ENCODE peak calls at places on chromosomes 13 and 19, in eight cellular contexts. K is body of pancreas, R is cardiac muscle cell, F is PC-9, L is tibial artery, U is tibial nerve, C is AG04450, Y is heart right ventricle. T is an unnamed sample.

GRCh38 chr13:33855371-33855895 is 37.5 kb downstream of the RFC3 start:
- DNase-seq in Y (no peak), U (no peak), L (no peak), K (no peak), R (no peak), C (no peak), F (no peak), T (no peak)

GRCh38 chr19:21166436-21166835 is 24.6 kb downstream of the ZNF431 start:
- DNase-seq in R (no peak), L (no peak), K (no peak), Y (no peak), U (no peak), F (no peak), C (no peak), T (no peak)

GRCh38 chr13:36870050-36870692 is 49.9 kb downstream of the SMAD9 start:
- DNase-seq in R (no peak), C (no peak), K (no peak), L (no peak), U (no peak), Y (no peak), F (no peak), T (no peak)

GRCh38 chr13:105087941-105088340 is 1447.5 kb downstream of the EFNB2 start:
- DNase-seq in K (no peak), R (peak; percentile 52), C (no peak), Y (no peak), U (no peak), L (no peak), F (no peak), T (no peak)

GRCh38 chr19:6018786-6019185 is 40.8 kb upstream of the RANBP3 start:
- DNase-seq in R (peak; percentile 39), F (no peak), Y (no peak), U (no peak), L (no peak), C (no peak), K (no peak), T (peak; percentile 37)

GRCh38 chr13:21006141-21007005 is 55.0 kb downstream of the LATS2 start:
- DNase-seq in R (no peak), Y (no peak), C (no peak), L (peak; percentile 15), K (no peak), U (no peak), F (no peak), T (peak; percentile 15)

GRCh38 chr19:1853295-1854031 is 5.2 kb upstream of the REXO1 start:
- DNase-seq in R (peak; percentile 76), C (no peak), Y (peak; percentile 83), L (peak; percentile 70), F (peak; percentile 75), K (peak; percentile 84), U (peak; percentile 51), T (peak; percentile 90)

GRCh38 chr19:474126-475078 is 13.6 kb upstream of the SHC2 start:
- DNase-seq in U (no peak), R (no peak), Y (peak; percentile 61), C (no peak), F (no peak), K (no peak), L (no peak), T (no peak)

GRCh38 chr19:3464797-3465235 is 15.5 kb downstream of the SMIM24 start:
- DNase-seq in L (no peak), C (no peak), K (no peak), Y (no peak), U (no peak), R (peak; percentile 28), F (no peak), T (no peak)

GRCh38 chr19:3463959-3464796 is 16.1 kb downstream of the SMIM24 start:
- DNase-seq in K (no peak), R (no peak), Y (no peak), C (no peak), F (no peak), L (no peak), U (no peak), T (no peak)

GRCh38 chr19:3459965-3460582 is 20.3 kb downstream of the SMIM24 start:
- DNase-seq in U (no peak), R (no peak), K (no peak), Y (no peak), L (no peak), F (no peak), C (no peak), T (no peak)

GRCh38 chr19:3465552-3465951 is 14.8 kb downstream of the SMIM24 start:
- DNase-seq in C (no peak), F (no peak), Y (no peak), R (no peak), U (no peak), L (no peak), K (no peak), T (no peak)

GRCh38 chr19:3463039-3463958 is 17.0 kb downstream of the SMIM24 start:
- DNase-seq in R (no peak), F (no peak), C (no peak), K (no peak), L (no peak), Y (no peak), U (no peak), T (no peak)
- H3K27ac ChIP-seq in R (no peak overlapping the region), F (no peak overlapping the region), C (no peak overlapping the region), K (no peak overlapping the region), L (peak overlapping the region; percentile 94), Y (no peak overlapping the region), U (peak overlapping the region; percentile 28), T (no peak overlapping the region)

GRCh38 chr19:45962021-45962420 is 11.6 kb downstream of the NOVA2 start:
- DNase-seq in F (no peak), R (no peak), C (no peak), L (no peak), Y (no peak), U (no peak), K (no peak), T (no peak)

GRCh38 chr19:45960595-45961235 is 12.9 kb downstream of the NOVA2 start:
- DNase-seq in Y (no peak), F (no peak), K (peak; percentile 22), L (no peak), R (no peak), C (no peak), U (no peak), T (no peak)

GRCh38 chr19:45958763-45959516 is 14.7 kb downstream of the NOVA2 start:
- DNase-seq in F (no peak), L (no peak), K (no peak), Y (no peak), R (no peak), U (no peak), C (no peak), T (no peak)

GRCh38 chr19:45958320-45958719 is 15.3 kb downstream of the NOVA2 start:
- DNase-seq in K (no peak), C (no peak), Y (no peak), U (no peak), F (no peak), L (no peak), R (no peak), T (no peak)

GRCh38 chr19:45959517-45960025 is 14.1 kb downstream of the NOVA2 start:
- DNase-seq in R (no peak), F (no peak), K (no peak), L (no peak), C (no peak), U (no peak), Y (no peak), T (no peak)
- H3K27ac ChIP-seq in R (no peak overlapping the region), F (no peak overlapping the region), K (no peak overlapping the region), L (no peak overlapping the region), C (no peak overlapping the region), U (no peak overlapping the region), Y (peak overlapping the region; percentile 35), T (peak overlapping the region; percentile 67)

GRCh38 chr19:51702754-51703654 is 9.9 kb downstream of the SPACA6 start:
- DNase-seq in L (no peak), Y (peak; percentile 33), K (peak; percentile 63), U (no peak), F (peak; percentile 59), C (no peak), R (no peak), T (peak; percentile 64)

GRCh38 chr19:51702103-51702753 is 9.1 kb downstream of the SPACA6 start:
- DNase-seq in L (peak; percentile 85), Y (peak; percentile 82), K (peak; percentile 91), R (peak; percentile 65), F (peak; percentile 92), C (no peak), U (peak; percentile 82), T (peak; percentile 89)

GRCh38 chr19:51699170-51699569 is 6.0 kb downstream of the SPACA6 start:
- DNase-seq in U (no peak), C (no peak), F (no peak), K (no peak), L (no peak), Y (no peak), R (no peak), T (no peak)

GRCh38 chr19:51703655-51704515 is 10.8 kb downstream of the SPACA6 start:
- DNase-seq in R (peak; percentile 96), Y (peak; percentile 97), U (peak; percentile 97), K (peak; percentile 98), F (peak; percentile 97), L (peak; percentile 99), C (peak; percentile 67), T (peak; percentile 99)

GRCh38 chr19:51701468-51702100 is 8.5 kb downstream of the SPACA6 start:
- DNase-seq in Y (no peak), U (no peak), L (no peak), C (no peak), R (no peak), K (no peak), F (no peak), T (no peak)
- H3K27ac ChIP-seq in Y (no peak overlapping the region), U (peak overlapping the region; percentile 97), L (peak overlapping the region; percentile 92), C (no peak overlapping the region), R (peak overlapping the region; percentile 8), K (peak overlapping the region; percentile 48), F (no peak overlapping the region), T (peak overlapping the region; percentile 95)

GRCh38 chr19:50147462-50148423 is 15.3 kb downstream of the IZUMO2 start:
- DNase-seq in C (peak; percentile 84), R (peak; percentile 92), Y (peak; percentile 89), U (peak; percentile 70), K (peak; percentile 93), L (peak; percentile 89), F (peak; percentile 86), T (peak; percentile 91)
- H3K27ac ChIP-seq in C (peak overlapping the region; percentile 21), R (peak overlapping the region; percentile 9), Y (peak overlapping the region; percentile 23), U (peak overlapping the region; percentile 73), K (peak overlapping the region; percentile 66), L (peak overlapping the region; percentile 72), F (peak overlapping the region; percentile 21), T (peak overlapping the region; percentile 64)

DNA sequence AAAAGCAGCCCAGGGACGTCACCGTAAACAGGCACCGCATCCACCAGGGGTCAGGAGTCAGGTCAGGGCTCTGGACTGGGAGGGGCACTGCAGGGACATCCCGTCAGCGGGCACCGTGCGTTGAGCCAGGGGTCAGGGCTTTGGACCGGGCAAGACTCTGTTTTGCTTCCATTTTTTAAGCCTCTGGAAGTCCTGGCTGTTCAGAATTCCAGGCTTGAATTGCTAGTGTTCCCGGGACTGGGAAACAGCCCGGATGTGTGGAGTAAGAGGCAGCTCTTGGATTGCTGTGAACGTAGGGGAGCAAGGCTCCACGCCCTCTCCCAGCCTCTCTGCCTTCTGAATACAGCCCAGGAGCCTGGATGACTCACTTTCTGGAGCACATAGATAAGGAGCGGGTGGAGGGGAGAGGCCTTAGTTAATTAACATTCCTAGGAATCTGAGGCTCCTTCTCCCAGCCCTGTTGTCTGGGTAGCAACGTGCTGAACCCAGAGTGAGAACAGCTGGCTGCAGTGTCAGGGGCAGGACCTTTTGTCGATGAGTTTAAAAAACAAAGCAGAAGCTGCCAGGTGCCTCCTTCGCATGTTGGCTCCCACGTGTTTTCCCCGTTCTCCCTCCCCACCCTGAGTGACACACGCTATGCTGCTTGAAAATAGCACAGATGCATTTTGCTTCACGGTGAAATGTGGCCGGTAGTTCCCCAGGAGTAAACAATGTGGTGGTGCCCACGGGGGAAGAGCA is 21.9 kb downstream of the ATP11A start:
- DNase-seq in Y (peak; percentile 69), F (peak; percentile 85), U (peak; percentile 80), L (peak; percentile 93), C (peak; percentile 96), K (peak; percentile 80), R (peak; percentile 87), T (peak; percentile 84)
- H3K27ac ChIP-seq in Y (peak overlapping the region; percentile 79), F (peak overlapping the region; percentile 73), U (peak overlapping the region; percentile 86), L (peak overlapping the region; percentile 64), C (peak overlapping the region; percentile 95), K (peak overlapping the region; percentile 55), R (peak overlapping the region; percentile 97), T (peak overlapping the region; percentile 76)

GRCh38 chr19:17946965-17947784 is 14.4 kb downstream of the CCDC124 start:
- DNase-seq in K (peak; percentile 18), L (no peak), C (no peak), F (no peak), U (no peak), R (no peak), Y (no peak), T (no peak)
- H3K27ac ChIP-seq in K (no peak overlapping the region), L (peak overlapping the region; percentile 77), C (peak overlapping the region; percentile 47), F (no peak overlapping the region), U (peak overlapping the region; percentile 62), R (peak overlapping the region; percentile 6), Y (no peak overlapping the region), T (peak overlapping the region; percentile 56)

T was measured in lower lobe of right lung.